ENCODE peak calls at places on chromosomes 16 and 17, in ten cellular contexts. One of them, this sample, is unnamed.

GRCh38 chr17:32833076-32833475 is 43.8 kb downstream of the MYO1D start:
- DNase-seq in head of caudate nucleus: no peak
- DNase-seq in Caco-2: peak
- DNase-seq in Calu3: no peak
- DNase-seq in cardiac muscle cell: no peak
- DNase-seq in stimulated activated CD8-positive, alpha-beta memory T cell treated with anti-CD3 and anti-CD28 coated beads, Interleukin-15, amount 100 ng/mL, for 24 hours: no peak
- DNase-seq in dorsolateral prefrontal cortex: no peak
- DNase-seq in NCI-H460: no peak
- DNase-seq in AG20443: no peak
- DNase-seq in NCI-H1417: no peak
- DNase-seq in this sample: no peak

GRCh38 chr17:42672038-42672437 is 4.8 kb downstream of the PLEKHH3 start:
- DNase-seq in head of caudate nucleus: no peak
- DNase-seq in Caco-2: no peak
- DNase-seq in Calu3: no peak
- DNase-seq in cardiac muscle cell: no peak
- DNase-seq in stimulated activated CD8-positive, alpha-beta memory T cell treated with anti-CD3 and anti-CD28 coated beads, Interleukin-15, amount 100 ng/mL, for 24 hours: no peak
- DNase-seq in dorsolateral prefrontal cortex: no peak
- DNase-seq in NCI-H460: no peak
- DNase-seq in AG20443: no peak
- DNase-seq in NCI-H1417: peak
- DNase-seq in this sample: no peak

GRCh38 chr16:81700071-81700779 is 78.9 kb upstream of the PLCG2 start:
- DNase-seq in head of caudate nucleus: peak
- DNase-seq in Caco-2: no peak
- DNase-seq in Calu3: no peak
- DNase-seq in cardiac muscle cell: no peak
- DNase-seq in stimulated activated CD8-positive, alpha-beta memory T cell treated with anti-CD3 and anti-CD28 coated beads, Interleukin-15, amount 100 ng/mL, for 24 hours: no peak
- DNase-seq in dorsolateral prefrontal cortex: no peak
- DNase-seq in NCI-H460: no peak
- DNase-seq in AG20443: no peak
- DNase-seq in NCI-H1417: no peak
- DNase-seq in this sample: no peak

GRCh38 chr17:71765437-71765836 is 355.4 kb upstream of the SOX9 start:
- DNase-seq in head of caudate nucleus: no peak
- DNase-seq in Caco-2: no peak
- DNase-seq in Calu3: no peak
- DNase-seq in cardiac muscle cell: no peak
- DNase-seq in stimulated activated CD8-positive, alpha-beta memory T cell treated with anti-CD3 and anti-CD28 coated beads, Interleukin-15, amount 100 ng/mL, for 24 hours: no peak
- DNase-seq in dorsolateral prefrontal cortex: no peak
- DNase-seq in NCI-H460: no peak
- DNase-seq in AG20443: no peak
- DNase-seq in NCI-H1417: no peak
- DNase-seq in this sample: no peak

GRCh38 chr17:69535022-69535570 is 120.6 kb downstream of the MAP2K6 start:
- DNase-seq in head of caudate nucleus: no peak
- DNase-seq in Caco-2: peak
- DNase-seq in Calu3: no peak
- DNase-seq in cardiac muscle cell: no peak
- DNase-seq in stimulated activated CD8-positive, alpha-beta memory T cell treated with anti-CD3 and anti-CD28 coated beads, Interleukin-15, amount 100 ng/mL, for 24 hours: no peak
- DNase-seq in dorsolateral prefrontal cortex: no peak
- DNase-seq in NCI-H460: no peak
- DNase-seq in AG20443: no peak
- DNase-seq in NCI-H1417: peak
- DNase-seq in this sample: no peak

GRCh38 chr17:75876938-75877751 is 1.2 kb downstream of the TRIM47 start:
- DNase-seq in head of caudate nucleus: peak
- DNase-seq in Caco-2: no peak
- DNase-seq in Calu3: peak
- DNase-seq in cardiac muscle cell: peak
- DNase-seq in stimulated activated CD8-positive, alpha-beta memory T cell treated with anti-CD3 and anti-CD28 coated beads, Interleukin-15, amount 100 ng/mL, for 24 hours: no peak
- DNase-seq in dorsolateral prefrontal cortex: peak
- DNase-seq in NCI-H460: peak
- DNase-seq in AG20443: peak
- DNase-seq in NCI-H1417: peak
- DNase-seq in this sample: no peak

GRCh38 chr16:57815987-57816745 is 13.9 kb upstream of the KIFC3 start:
- DNase-seq in head of caudate nucleus: no peak
- DNase-seq in Caco-2: peak
- DNase-seq in Calu3: peak
- DNase-seq in cardiac muscle cell: peak
- DNase-seq in stimulated activated CD8-positive, alpha-beta memory T cell treated with anti-CD3 and anti-CD28 coated beads, Interleukin-15, amount 100 ng/mL, for 24 hours: no peak
- DNase-seq in dorsolateral prefrontal cortex: no peak
- DNase-seq in NCI-H460: no peak
- DNase-seq in AG20443: peak
- DNase-seq in NCI-H1417: peak
- DNase-seq in this sample: peak

GRCh38 chr17:79316805-79317204 is 242.2 kb downstream of the ENGASE start:
- DNase-seq in head of caudate nucleus: no peak
- DNase-seq in Caco-2: no peak
- DNase-seq in Calu3: no peak
- DNase-seq in cardiac muscle cell: no peak
- DNase-seq in stimulated activated CD8-positive, alpha-beta memory T cell treated with anti-CD3 and anti-CD28 coated beads, Interleukin-15, amount 100 ng/mL, for 24 hours: no peak
- DNase-seq in dorsolateral prefrontal cortex: no peak
- DNase-seq in NCI-H460: no peak
- DNase-seq in AG20443: no peak
- DNase-seq in NCI-H1417: no peak
- DNase-seq in this sample: no peak

GRCh38 chr17:7250655-7251329 is 742 bp downstream of the CTDNEP1 start:
- DNase-seq in head of caudate nucleus: no peak
- DNase-seq in Caco-2: no peak
- DNase-seq in Calu3: no peak
- DNase-seq in cardiac muscle cell: no peak
- DNase-seq in stimulated activated CD8-positive, alpha-beta memory T cell treated with anti-CD3 and anti-CD28 coated beads, Interleukin-15, amount 100 ng/mL, for 24 hours: no peak
- DNase-seq in dorsolateral prefrontal cortex: no peak
- DNase-seq in NCI-H460: no peak
- DNase-seq in AG20443: no peak
- DNase-seq in NCI-H1417: peak
- DNase-seq in this sample: no peak

GRCh38 chr16:68280160-68280559 is 15.8 kb downstream of the SLC7A6 start:
- DNase-seq in head of caudate nucleus: no peak
- DNase-seq in Caco-2: no peak
- DNase-seq in Calu3: no peak
- DNase-seq in cardiac muscle cell: no peak
- DNase-seq in stimulated activated CD8-positive, alpha-beta memory T cell treated with anti-CD3 and anti-CD28 coated beads, Interleukin-15, amount 100 ng/mL, for 24 hours: no peak
- DNase-seq in dorsolateral prefrontal cortex: no peak
- DNase-seq in NCI-H460: no peak
- DNase-seq in AG20443: no peak
- DNase-seq in NCI-H1417: no peak
- DNase-seq in this sample: no peak

GRCh38 chr16:12303649-12304048 is 327.1 kb downstream of the SNX29 start:
- DNase-seq in head of caudate nucleus: no peak
- DNase-seq in Caco-2: no peak
- DNase-seq in Calu3: no peak
- DNase-seq in cardiac muscle cell: peak
- DNase-seq in stimulated activated CD8-positive, alpha-beta memory T cell treated with anti-CD3 and anti-CD28 coated beads, Interleukin-15, amount 100 ng/mL, for 24 hours: no peak
- DNase-seq in dorsolateral prefrontal cortex: no peak
- DNase-seq in NCI-H460: no peak
- DNase-seq in AG20443: peak
- DNase-seq in NCI-H1417: no peak
- DNase-seq in this sample: no peak

GRCh38 chr17:4786516-4786915 is 352 bp upstream of the VMO1 start:
- DNase-seq in head of caudate nucleus: no peak
- DNase-seq in Caco-2: no peak
- DNase-seq in Calu3: no peak
- DNase-seq in cardiac muscle cell: peak
- DNase-seq in stimulated activated CD8-positive, alpha-beta memory T cell treated with anti-CD3 and anti-CD28 coated beads, Interleukin-15, amount 100 ng/mL, for 24 hours: no peak
- DNase-seq in dorsolateral prefrontal cortex: no peak
- DNase-seq in NCI-H460: no peak
- DNase-seq in AG20443: no peak
- DNase-seq in NCI-H1417: no peak
- DNase-seq in this sample: no peak

GRCh38 chr17:72603346-72604242 is 482.8 kb downstream of the SOX9 start:
- DNase-seq in head of caudate nucleus: no peak
- DNase-seq in Caco-2: no peak
- DNase-seq in Calu3: no peak
- DNase-seq in cardiac muscle cell: peak
- DNase-seq in stimulated activated CD8-positive, alpha-beta memory T cell treated with anti-CD3 and anti-CD28 coated beads, Interleukin-15, amount 100 ng/mL, for 24 hours: no peak
- DNase-seq in dorsolateral prefrontal cortex: no peak
- DNase-seq in NCI-H460: no peak
- DNase-seq in AG20443: peak
- DNase-seq in NCI-H1417: no peak
- DNase-seq in this sample: no peak

GRCh38 chr16:17784073-17784472 is 313.3 kb upstream of the XYLT1 start:
- DNase-seq in head of caudate nucleus: no peak
- DNase-seq in Caco-2: peak
- DNase-seq in Calu3: no peak
- DNase-seq in cardiac muscle cell: no peak
- DNase-seq in stimulated activated CD8-positive, alpha-beta memory T cell treated with anti-CD3 and anti-CD28 coated beads, Interleukin-15, amount 100 ng/mL, for 24 hours: no peak
- DNase-seq in dorsolateral prefrontal cortex: no peak
- DNase-seq in NCI-H460: peak
- DNase-seq in AG20443: peak
- DNase-seq in NCI-H1417: no peak
- DNase-seq in this sample: no peak

GRCh38 chr17:57898487-57899311 is 48.9 kb upstream of the MRPS23 start:
- DNase-seq in head of caudate nucleus: peak
- DNase-seq in Caco-2: peak
- DNase-seq in Calu3: no peak
- DNase-seq in cardiac muscle cell: peak
- DNase-seq in stimulated activated CD8-positive, alpha-beta memory T cell treated with anti-CD3 and anti-CD28 coated beads, Interleukin-15, amount 100 ng/mL, for 24 hours: no peak
- DNase-seq in dorsolateral prefrontal cortex: peak
- DNase-seq in NCI-H460: no peak
- DNase-seq in AG20443: peak
- DNase-seq in NCI-H1417: no peak
- DNase-seq in this sample: no peak

GRCh38 chr17:64262422-64263260 is at the start of gene TEX2:
- DNase-seq in head of caudate nucleus: peak
- DNase-seq in Caco-2: peak
- DNase-seq in Calu3: peak
- DNase-seq in cardiac muscle cell: peak
- DNase-seq in stimulated activated CD8-positive, alpha-beta memory T cell treated with anti-CD3 and anti-CD28 coated beads, Interleukin-15, amount 100 ng/mL, for 24 hours: peak
- DNase-seq in dorsolateral prefrontal cortex: peak
- DNase-seq in NCI-H460: no peak
- DNase-seq in AG20443: peak
- DNase-seq in NCI-H1417: peak
- DNase-seq in this sample: peak

GRCh38 chr17:7355053-7355452 is at the start of gene TMEM95:
- DNase-seq in head of caudate nucleus: peak
- DNase-seq in Caco-2: no peak
- DNase-seq in Calu3: no peak
- DNase-seq in cardiac muscle cell: no peak
- DNase-seq in stimulated activated CD8-positive, alpha-beta memory T cell treated with anti-CD3 and anti-CD28 coated beads, Interleukin-15, amount 100 ng/mL, for 24 hours: no peak
- DNase-seq in dorsolateral prefrontal cortex: peak
- DNase-seq in NCI-H460: no peak
- DNase-seq in AG20443: no peak
- DNase-seq in NCI-H1417: peak
- DNase-seq in this sample: no peak

GRCh38 chr17:71273451-71273850 is 847.4 kb upstream of the SOX9 start:
- DNase-seq in head of caudate nucleus: no peak
- DNase-seq in Caco-2: no peak
- DNase-seq in Calu3: no peak
- DNase-seq in cardiac muscle cell: no peak
- DNase-seq in stimulated activated CD8-positive, alpha-beta memory T cell treated with anti-CD3 and anti-CD28 coated beads, Interleukin-15, amount 100 ng/mL, for 24 hours: no peak
- DNase-seq in dorsolateral prefrontal cortex: no peak
- DNase-seq in NCI-H460: no peak
- DNase-seq in AG20443: peak
- DNase-seq in NCI-H1417: no peak
- DNase-seq in this sample: no peak

GRCh38 chr17:4696432-4696796 is 7.5 kb downstream of the PELP1 start:
- DNase-seq in head of caudate nucleus: no peak
- DNase-seq in Caco-2: no peak
- DNase-seq in Calu3: no peak
- DNase-seq in cardiac muscle cell: no peak
- DNase-seq in stimulated activated CD8-positive, alpha-beta memory T cell treated with anti-CD3 and anti-CD28 coated beads, Interleukin-15, amount 100 ng/mL, for 24 hours: no peak
- DNase-seq in dorsolateral prefrontal cortex: no peak
- DNase-seq in NCI-H460: no peak
- DNase-seq in AG20443: no peak
- DNase-seq in NCI-H1417: no peak
- DNase-seq in this sample: no peak